ENCODE peak calls at places on chromosomes 5 and 9, in five cellular contexts. L is cardiac muscle cell, Q is AG10803, A is transverse colon, H is astrocyte of the spinal cord. C is an unnamed sample.

GRCh38 chr9:81559741-81560140 is 129.6 kb downstream of the TLE1 start:
- DNase-seq in Q (peak; percentile 93), H (peak; percentile 95), L (no peak), A (no peak), C (no peak)

GRCh38 chr9:121322037-121322736 is 47.9 kb downstream of the STOM start:
- DNase-seq in H (peak; percentile 95), Q (peak; percentile 95), L (no peak), A (no peak), C (peak; percentile 14)

GRCh38 chr9:98917691-98918487 is 25.8 kb upstream of the COL15A1 start:
- DNase-seq in Q (no peak), H (no peak), L (peak; percentile 44), A (no peak), C (no peak)

GRCh38 chr5:137398175-137398574 is 101.0 kb downstream of the SPOCK1 start:
- DNase-seq in A (no peak), Q (no peak), H (no peak), L (no peak), C (no peak)

GRCh38 chr9:108934323-108934885 is at the start of gene ABITRAM:
- DNase-seq in Q (peak; percentile 80), A (peak; percentile 76), L (peak; percentile 91), H (peak; percentile 60), C (peak; percentile 49)

GRCh38 chr5:138724470-138725146 is 28.6 kb upstream of the CTNNA1 start:
- DNase-seq in H (no peak), A (no peak), Q (peak; percentile 67), L (no peak), C (no peak)

GRCh38 chr5:139636975-139637408 is 11.2 kb upstream of the CXXC5 start:
- DNase-seq in A (no peak), H (peak; percentile 47), Q (peak; percentile 51), L (no peak), C (peak; percentile 28)

GRCh38 chr5:180790524-180790923 is 12.1 kb downstream of the MGAT1 start:
- DNase-seq in H (no peak), A (no peak), Q (no peak), L (no peak), C (no peak)

GRCh38 chr9:27590636-27591035 is 17.4 kb upstream of the C9orf72 start:
- DNase-seq in L (no peak), H (no peak), A (no peak), Q (no peak), C (no peak)
- TF ChIP-seq CTCF in L (no peak), H (no peak), A (no peak), Q (no peak), C (no peak)

DNA sequence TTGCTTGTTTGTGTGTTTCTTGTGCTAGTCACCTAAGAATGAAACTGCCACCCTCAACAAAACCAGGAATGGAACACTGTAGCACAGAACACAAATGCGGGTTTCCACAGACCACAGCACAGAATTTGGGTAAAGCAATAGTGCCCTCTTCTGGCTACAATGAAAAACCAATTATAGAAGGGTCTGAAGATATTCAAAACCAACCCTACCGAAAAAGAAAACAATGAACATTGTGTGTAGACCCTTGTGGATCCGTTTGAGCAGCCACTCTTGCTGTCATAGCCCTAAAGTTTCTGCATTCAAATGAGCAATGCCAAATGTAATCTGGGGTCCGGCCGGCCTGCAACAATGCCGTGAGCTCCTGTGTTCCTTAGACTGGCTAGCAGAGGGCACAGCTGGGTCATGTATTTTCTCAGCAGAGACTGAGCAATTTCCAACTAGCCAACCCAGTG is 8.3 kb upstream of the ENC1 start:
- DNase-seq in Q (peak; percentile 70), H (peak; percentile 70), A (no peak), L (peak; percentile 66), C (no peak)
- TF ChIP-seq CTCF in Q (peak; percentile 76), H (peak; percentile 60), A (peak; percentile 78), L (peak; percentile 57), C (no peak)

GRCh38 chr9:21153688-21154608 is 12.3 kb upstream of the IFNW1 start:
- DNase-seq in Q (no peak), H (peak; percentile 59), L (peak; percentile 23), A (no peak), C (no peak)
- TF ChIP-seq CTCF in Q (no peak), H (peak; percentile 16), L (peak; percentile 27), A (no peak), C (no peak)

GRCh38 chr5:176608142-176608705 is 1.7 kb downstream of the GPRIN1 start:
- DNase-seq in L (no peak), H (no peak), Q (no peak), A (no peak), C (no peak)

GRCh38 chr5:176608937-176609723 is 826 bp downstream of the GPRIN1 start:
- DNase-seq in A (no peak), H (no peak), L (no peak), Q (no peak), C (no peak)

GRCh38 chr5:176610430-176610763 is 441 bp upstream of the GPRIN1 start:
- DNase-seq in A (no peak), Q (no peak), L (no peak), H (no peak), C (no peak)

GRCh38 chr5:176611435-176611834 is 1.5 kb upstream of the GPRIN1 start:
- DNase-seq in L (peak; percentile 91), A (peak; percentile 76), Q (peak; percentile 82), H (peak; percentile 84), C (peak; percentile 61)

GRCh38 chr5:176609724-176610429 is at the start of gene GPRIN1:
- DNase-seq in Q (peak; percentile 31), A (peak; percentile 44), H (peak; percentile 40), L (peak; percentile 93), C (no peak)
- TF ChIP-seq CTCF in Q (no peak), A (peak; percentile 10), H (peak; percentile 24), L (peak; percentile 24), C (no peak)

DNA sequence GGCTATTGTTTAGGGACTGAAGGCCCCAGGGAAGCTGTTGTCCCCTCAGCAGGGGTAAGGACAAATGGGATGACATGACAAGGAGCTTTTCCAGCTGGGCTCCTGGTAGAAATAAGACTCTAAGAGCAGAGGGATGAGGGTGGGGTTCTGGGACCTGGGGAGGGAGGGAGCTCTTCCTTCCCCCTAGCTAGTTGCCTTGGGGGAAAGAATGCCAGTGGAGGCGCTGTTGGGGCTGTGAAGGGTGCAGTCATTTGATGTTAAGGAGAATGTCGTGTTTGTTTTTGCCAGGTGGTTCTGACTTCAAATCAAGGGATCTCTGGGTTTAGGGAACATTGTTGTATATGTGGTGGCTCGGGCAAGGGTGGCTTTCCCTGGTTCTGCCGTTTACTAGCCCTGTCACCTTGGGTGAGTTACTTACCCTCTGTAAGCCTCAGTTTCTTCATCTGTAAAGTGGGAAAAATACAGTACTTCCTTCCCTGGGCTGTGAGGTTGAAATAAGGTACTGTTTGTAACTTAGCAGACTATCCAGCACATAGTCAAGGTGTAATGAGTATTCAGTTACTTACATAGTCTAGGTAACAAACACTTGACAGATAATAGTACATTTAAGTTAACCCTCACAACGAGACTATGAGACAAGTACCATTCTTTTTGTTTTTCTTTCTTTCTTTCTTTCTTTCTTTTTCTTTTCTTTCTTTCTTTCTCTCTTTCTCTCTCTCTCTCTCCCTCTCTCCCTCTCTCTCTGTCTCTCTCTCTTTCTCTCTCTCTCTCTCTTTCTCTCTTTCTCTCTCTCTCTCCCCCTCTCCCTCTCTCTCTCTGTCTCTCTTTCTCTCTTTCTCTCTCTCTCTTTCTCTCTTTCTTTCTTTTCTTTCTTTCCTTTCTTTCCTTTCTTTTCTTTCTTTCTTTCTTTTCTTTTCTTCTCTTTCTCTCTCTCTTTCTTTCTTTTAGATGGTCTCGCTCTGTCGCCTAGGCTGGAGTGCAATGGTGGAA is 48.0 kb downstream of the WWC1 start:
- DNase-seq in H (no peak), Q (no peak), A (no peak), L (no peak), C (no peak)
- TF ChIP-seq CTCF in H (no peak), Q (peak; percentile 9), A (no peak), L (peak; percentile 15), C (no peak)

DNA sequence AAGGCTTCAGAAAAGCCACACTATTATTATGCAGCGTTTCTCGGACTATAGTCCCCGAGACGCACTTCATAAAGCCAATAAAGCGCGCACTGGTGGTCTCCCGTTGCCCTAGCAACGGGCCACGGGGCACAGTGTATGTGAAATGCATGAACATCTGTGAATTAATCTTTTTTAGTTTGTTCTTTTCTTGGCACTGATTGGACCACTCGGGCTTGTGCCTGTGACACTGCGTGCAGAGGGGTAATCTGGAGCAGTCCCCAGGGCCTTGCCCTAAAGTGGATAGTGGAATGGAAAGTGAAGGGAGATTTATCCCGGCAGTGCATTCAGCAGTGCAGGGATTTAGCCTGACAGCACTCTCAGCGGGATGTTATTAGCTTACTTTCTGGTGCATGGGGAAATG is 92.1 kb downstream of the TLE4 start:
- DNase-seq in L (no peak), H (no peak), A (no peak), Q (no peak), C (no peak)
- TF ChIP-seq CTCF in L (no peak), H (no peak), A (no peak), Q (no peak), C (no peak)

GRCh38 chr5:9099681-9100080 is 446.2 kb downstream of the SEMA5A start:
- DNase-seq in H (no peak), L (no peak), Q (no peak), A (no peak), C (no peak)
- TF ChIP-seq CTCF in H (no peak), L (no peak), Q (no peak), A (no peak), C (no peak)

GRCh38 chr5:74127377-74128338 is 501.7 kb downstream of the ARHGEF28 start:
- DNase-seq in A (no peak), L (no peak), Q (peak; percentile 14), H (peak; percentile 25), C (no peak)
- TF ChIP-seq CTCF in A (peak; percentile 26), L (peak; percentile 20), Q (peak; percentile 46), H (peak; percentile 44), C (no peak)

DNA sequence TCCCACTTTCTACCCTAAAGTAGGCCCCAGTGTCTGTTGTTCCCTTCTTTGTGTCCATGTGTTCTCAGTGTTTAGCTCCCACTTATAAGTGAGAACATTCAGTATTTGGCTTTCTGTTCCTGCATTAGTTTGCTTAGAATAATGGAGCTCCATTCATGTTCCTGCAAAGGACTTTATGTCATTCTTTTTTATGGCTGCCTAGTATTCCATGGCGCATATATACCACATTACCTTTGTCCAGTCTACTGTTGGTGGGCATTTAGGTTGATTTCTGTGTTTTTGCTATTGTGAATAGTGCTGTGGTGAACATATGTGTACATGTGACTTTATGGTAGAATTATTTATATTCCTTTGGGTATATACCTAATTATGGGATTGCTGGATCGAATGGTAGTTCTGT is 30.4 kb downstream of the DDX4 start:
- DNase-seq in L (no peak), H (no peak), A (no peak), Q (no peak), C (no peak)
- TF ChIP-seq CTCF in L (no peak), H (no peak), A (no peak), Q (no peak), C (no peak)

C was measured in lower leg skin.